ENCODE peak calls at places on chromosomes 6 and 20, in ten cellular contexts. One of them, this sample, is unnamed.

GRCh38 chr6:7846971-7847818 is 63.4 kb downstream of the TXNDC5 start:
- DNase-seq in psoas muscle: no peak
- DNase-seq in epithelial cell of proximal tubule: no peak
- DNase-seq in neural crest cell: no peak
- DNase-seq in omental fat pad: no peak
- DNase-seq in RWPE1: no peak
- DNase-seq in glutamatergic neuron: no peak
- DNase-seq in endothelial cell of umbilical vein: peak; percentile 74
- DNase-seq in fibroblast of lung: peak; percentile 50
- DNase-seq in fibroblast of mammary gland: peak; percentile 69
- DNase-seq in this sample: no peak

GRCh38 chr6:163667372-163668060 is 253.0 kb downstream of the QKI start:
- DNase-seq in psoas muscle: no peak
- DNase-seq in RWPE1: no peak
- DNase-seq in neural crest cell: no peak
- DNase-seq in fibroblast of mammary gland: peak; percentile 72
- DNase-seq in fibroblast of lung: peak; percentile 50
- DNase-seq in epithelial cell of proximal tubule: no peak
- DNase-seq in omental fat pad: no peak
- DNase-seq in endothelial cell of umbilical vein: no peak
- DNase-seq in glutamatergic neuron: no peak
- DNase-seq in this sample: no peak

GRCh38 chr20:37335642-37336368 is 10.1 kb upstream of the SRC start:
- DNase-seq in RWPE1: no peak
- DNase-seq in glutamatergic neuron: no peak
- DNase-seq in endothelial cell of umbilical vein: no peak
- DNase-seq in epithelial cell of proximal tubule: no peak
- DNase-seq in omental fat pad: no peak
- DNase-seq in fibroblast of lung: peak; percentile 15
- DNase-seq in neural crest cell: no peak
- DNase-seq in fibroblast of mammary gland: peak; percentile 39
- DNase-seq in psoas muscle: no peak
- DNase-seq in this sample: no peak

GRCh38 chr6:18100296-18100695 is 22.2 kb downstream of the NHLRC1 start:
- DNase-seq in fibroblast of mammary gland: no peak
- DNase-seq in psoas muscle: no peak
- DNase-seq in fibroblast of lung: no peak
- DNase-seq in omental fat pad: no peak
- DNase-seq in epithelial cell of proximal tubule: no peak
- DNase-seq in neural crest cell: no peak
- DNase-seq in RWPE1: no peak
- DNase-seq in endothelial cell of umbilical vein: no peak
- DNase-seq in glutamatergic neuron: no peak
- DNase-seq in this sample: no peak

GRCh38 chr6:75376347-75377024 is 91.9 kb upstream of the TMEM30A start:
- DNase-seq in glutamatergic neuron: no peak
- DNase-seq in fibroblast of mammary gland: peak; percentile 11
- DNase-seq in neural crest cell: no peak
- DNase-seq in omental fat pad: no peak
- DNase-seq in psoas muscle: no peak
- DNase-seq in RWPE1: peak; percentile 11
- DNase-seq in fibroblast of lung: peak; percentile 53
- DNase-seq in epithelial cell of proximal tubule: no peak
- DNase-seq in endothelial cell of umbilical vein: peak; percentile 61
- DNase-seq in this sample: no peak

GRCh38 chr6:170083236-170084051 is 207.4 kb downstream of the DLL1 start:
- DNase-seq in endothelial cell of umbilical vein: no peak
- DNase-seq in fibroblast of lung: no peak
- DNase-seq in omental fat pad: peak; percentile 18
- DNase-seq in psoas muscle: no peak
- DNase-seq in RWPE1: no peak
- DNase-seq in fibroblast of mammary gland: no peak
- DNase-seq in glutamatergic neuron: no peak
- DNase-seq in neural crest cell: no peak
- DNase-seq in epithelial cell of proximal tubule: no peak
- DNase-seq in this sample: peak; percentile 14

GRCh38 chr6:63640062-63640461 is 4.5 kb downstream of the PHF3 start:
- DNase-seq in psoas muscle: no peak
- DNase-seq in endothelial cell of umbilical vein: no peak
- DNase-seq in glutamatergic neuron: no peak
- DNase-seq in omental fat pad: no peak
- DNase-seq in fibroblast of mammary gland: peak; percentile 91
- DNase-seq in fibroblast of lung: peak; percentile 76
- DNase-seq in RWPE1: peak; percentile 12
- DNase-seq in epithelial cell of proximal tubule: peak; percentile 76
- DNase-seq in neural crest cell: no peak
- DNase-seq in this sample: no peak

GRCh38 chr6:107941627-107942026 is 16.4 kb downstream of the SEC63 start:
- DNase-seq in RWPE1: no peak
- DNase-seq in endothelial cell of umbilical vein: no peak
- DNase-seq in psoas muscle: no peak
- DNase-seq in neural crest cell: no peak
- DNase-seq in glutamatergic neuron: no peak
- DNase-seq in omental fat pad: no peak
- DNase-seq in fibroblast of mammary gland: no peak
- DNase-seq in epithelial cell of proximal tubule: no peak
- DNase-seq in fibroblast of lung: no peak
- DNase-seq in this sample: no peak

DNA sequence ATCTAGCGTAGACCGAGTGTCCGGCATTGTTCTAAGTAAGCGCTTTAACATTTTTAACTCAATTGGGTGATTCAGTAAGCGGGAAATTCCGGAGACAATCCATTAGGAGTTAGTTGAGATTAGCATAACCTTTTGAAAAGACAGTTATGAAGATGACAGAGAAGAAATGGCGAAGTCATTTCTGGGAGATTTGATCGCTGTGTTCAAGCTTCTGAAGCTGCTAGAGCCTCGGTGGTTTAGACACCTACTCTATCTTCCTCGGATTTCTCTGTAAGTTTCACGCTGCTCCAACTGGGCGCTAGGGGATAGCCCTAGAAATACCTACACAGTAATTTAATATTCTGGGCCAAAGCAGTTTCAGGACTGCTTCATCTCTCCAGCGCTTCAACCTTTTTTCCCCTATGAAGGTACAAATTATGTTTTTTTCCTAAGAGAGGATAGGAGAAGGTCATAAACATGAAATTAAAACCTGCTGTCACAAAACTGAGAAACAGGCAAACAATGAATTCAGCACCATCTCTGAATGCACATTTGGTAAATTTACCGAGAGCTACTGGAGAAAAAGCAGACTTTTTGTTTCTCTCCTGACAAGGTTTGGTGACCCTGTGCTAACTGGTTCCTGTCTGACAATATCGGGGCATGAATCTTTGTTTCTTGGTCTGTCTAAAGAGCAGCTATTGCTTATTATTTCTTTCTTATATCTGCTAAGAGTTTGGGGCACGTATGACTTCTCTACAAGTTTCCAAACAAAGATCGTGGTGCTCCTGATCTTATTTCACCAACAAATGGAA is 22.4 kb downstream of the ZNF311 start:
- DNase-seq in RWPE1: peak; percentile 53
- DNase-seq in fibroblast of lung: peak; percentile 68
- DNase-seq in neural crest cell: no peak
- DNase-seq in glutamatergic neuron: no peak
- DNase-seq in psoas muscle: no peak
- DNase-seq in fibroblast of mammary gland: peak; percentile 73
- DNase-seq in omental fat pad: no peak
- DNase-seq in endothelial cell of umbilical vein: no peak
- DNase-seq in epithelial cell of proximal tubule: peak; percentile 61
- DNase-seq in this sample: no peak
- TF ChIP-seq CTCF in RWPE1: peak; percentile 20
- TF ChIP-seq CTCF in fibroblast of lung: peak; percentile 14
- TF ChIP-seq CTCF in neural crest cell: peak; percentile 42
- TF ChIP-seq CTCF in glutamatergic neuron: no peak
- TF ChIP-seq CTCF in psoas muscle: no peak
- TF ChIP-seq CTCF in fibroblast of mammary gland: peak; percentile 29
- TF ChIP-seq CTCF in omental fat pad: no peak
- TF ChIP-seq CTCF in endothelial cell of umbilical vein: peak; percentile 17
- TF ChIP-seq CTCF in epithelial cell of proximal tubule: peak; percentile 22
- TF ChIP-seq CTCF in this sample: no peak

GRCh38 chr20:25310268-25310920 is 62.5 kb downstream of the PYGB start:
- DNase-seq in fibroblast of mammary gland: peak; percentile 97
- DNase-seq in psoas muscle: no peak
- DNase-seq in fibroblast of lung: peak; percentile 90
- DNase-seq in RWPE1: peak; percentile 88
- DNase-seq in epithelial cell of proximal tubule: peak; percentile 84
- DNase-seq in omental fat pad: no peak
- DNase-seq in neural crest cell: no peak
- DNase-seq in endothelial cell of umbilical vein: peak; percentile 68
- DNase-seq in glutamatergic neuron: peak; percentile 63
- DNase-seq in this sample: no peak
- TF ChIP-seq CTCF in fibroblast of mammary gland: peak; percentile 93
- TF ChIP-seq CTCF in psoas muscle: peak; percentile 20
- TF ChIP-seq CTCF in fibroblast of lung: peak; percentile 90
- TF ChIP-seq CTCF in RWPE1: peak; percentile 87
- TF ChIP-seq CTCF in epithelial cell of proximal tubule: peak; percentile 87
- TF ChIP-seq CTCF in omental fat pad: no peak
- TF ChIP-seq CTCF in neural crest cell: peak; percentile 54
- TF ChIP-seq CTCF in endothelial cell of umbilical vein: peak; percentile 44
- TF ChIP-seq CTCF in glutamatergic neuron: peak; percentile 24
- TF ChIP-seq CTCF in this sample: no peak

GRCh38 chr6:39303425-39304153 is 10.6 kb downstream of the KCNK17 start:
- DNase-seq in neural crest cell: no peak
- DNase-seq in glutamatergic neuron: no peak
- DNase-seq in omental fat pad: no peak
- DNase-seq in endothelial cell of umbilical vein: no peak
- DNase-seq in RWPE1: no peak
- DNase-seq in epithelial cell of proximal tubule: no peak
- DNase-seq in psoas muscle: no peak
- DNase-seq in fibroblast of mammary gland: no peak
- DNase-seq in fibroblast of lung: no peak
- DNase-seq in this sample: no peak

GRCh38 chr6:39300739-39301138 is 13.5 kb downstream of the KCNK17 start:
- DNase-seq in RWPE1: no peak
- DNase-seq in omental fat pad: no peak
- DNase-seq in fibroblast of mammary gland: no peak
- DNase-seq in neural crest cell: no peak
- DNase-seq in psoas muscle: no peak
- DNase-seq in glutamatergic neuron: no peak
- DNase-seq in fibroblast of lung: no peak
- DNase-seq in epithelial cell of proximal tubule: no peak
- DNase-seq in endothelial cell of umbilical vein: no peak
- DNase-seq in this sample: no peak

GRCh38 chr6:39302669-39303424 is 11.4 kb downstream of the KCNK17 start:
- DNase-seq in RWPE1: peak; percentile 85
- DNase-seq in psoas muscle: peak; percentile 81
- DNase-seq in epithelial cell of proximal tubule: no peak
- DNase-seq in glutamatergic neuron: peak; percentile 91
- DNase-seq in neural crest cell: peak; percentile 93
- DNase-seq in endothelial cell of umbilical vein: peak; percentile 63
- DNase-seq in fibroblast of mammary gland: peak; percentile 56
- DNase-seq in fibroblast of lung: peak; percentile 40
- DNase-seq in omental fat pad: peak; percentile 89
- DNase-seq in this sample: peak; percentile 87

GRCh38 chr6:39302011-39302410 is 12.2 kb downstream of the KCNK17 start:
- DNase-seq in fibroblast of lung: no peak
- DNase-seq in psoas muscle: no peak
- DNase-seq in omental fat pad: no peak
- DNase-seq in glutamatergic neuron: no peak
- DNase-seq in endothelial cell of umbilical vein: no peak
- DNase-seq in RWPE1: no peak
- DNase-seq in fibroblast of mammary gland: no peak
- DNase-seq in epithelial cell of proximal tubule: no peak
- DNase-seq in neural crest cell: no peak
- DNase-seq in this sample: no peak

GRCh38 chr6:39301606-39302005 is 12.6 kb downstream of the KCNK17 start:
- DNase-seq in glutamatergic neuron: peak; percentile 52
- DNase-seq in epithelial cell of proximal tubule: no peak
- DNase-seq in fibroblast of lung: no peak
- DNase-seq in omental fat pad: no peak
- DNase-seq in psoas muscle: no peak
- DNase-seq in neural crest cell: peak; percentile 6
- DNase-seq in fibroblast of mammary gland: no peak
- DNase-seq in endothelial cell of umbilical vein: no peak
- DNase-seq in RWPE1: no peak
- DNase-seq in this sample: no peak
- TF ChIP-seq CTCF in glutamatergic neuron: peak; percentile 46
- TF ChIP-seq CTCF in epithelial cell of proximal tubule: peak; percentile 38
- TF ChIP-seq CTCF in fibroblast of lung: peak; percentile 7
- TF ChIP-seq CTCF in omental fat pad: no peak
- TF ChIP-seq CTCF in psoas muscle: peak; percentile 27
- TF ChIP-seq CTCF in neural crest cell: peak; percentile 42
- TF ChIP-seq CTCF in fibroblast of mammary gland: peak; percentile 26
- TF ChIP-seq CTCF in endothelial cell of umbilical vein: peak; percentile 32
- TF ChIP-seq CTCF in RWPE1: no peak
- TF ChIP-seq CTCF in this sample: no peak

GRCh38 chr6:4250645-4251044 is 115.3 kb upstream of the ECI2 start:
- DNase-seq in glutamatergic neuron: no peak
- DNase-seq in omental fat pad: no peak
- DNase-seq in psoas muscle: no peak
- DNase-seq in fibroblast of lung: no peak
- DNase-seq in RWPE1: no peak
- DNase-seq in neural crest cell: no peak
- DNase-seq in endothelial cell of umbilical vein: peak; percentile 79
- DNase-seq in epithelial cell of proximal tubule: no peak
- DNase-seq in fibroblast of mammary gland: no peak
- DNase-seq in this sample: no peak

GRCh38 chr6:4258733-4259132 is 123.4 kb upstream of the ECI2 start:
- DNase-seq in RWPE1: no peak
- DNase-seq in neural crest cell: no peak
- DNase-seq in epithelial cell of proximal tubule: no peak
- DNase-seq in fibroblast of lung: no peak
- DNase-seq in endothelial cell of umbilical vein: no peak
- DNase-seq in fibroblast of mammary gland: no peak
- DNase-seq in glutamatergic neuron: no peak
- DNase-seq in omental fat pad: no peak
- DNase-seq in psoas muscle: no peak
- DNase-seq in this sample: no peak

GRCh38 chr6:4256969-4257368 is 121.6 kb upstream of the ECI2 start:
- DNase-seq in omental fat pad: no peak
- DNase-seq in neural crest cell: no peak
- DNase-seq in fibroblast of lung: peak; percentile 70
- DNase-seq in epithelial cell of proximal tubule: no peak
- DNase-seq in endothelial cell of umbilical vein: peak; percentile 47
- DNase-seq in fibroblast of mammary gland: no peak
- DNase-seq in glutamatergic neuron: no peak
- DNase-seq in RWPE1: no peak
- DNase-seq in psoas muscle: no peak
- DNase-seq in this sample: no peak

GRCh38 chr6:4259391-4259790 is 124.0 kb upstream of the ECI2 start:
- DNase-seq in epithelial cell of proximal tubule: no peak
- DNase-seq in fibroblast of mammary gland: no peak
- DNase-seq in endothelial cell of umbilical vein: no peak
- DNase-seq in neural crest cell: no peak
- DNase-seq in glutamatergic neuron: no peak
- DNase-seq in RWPE1: no peak
- DNase-seq in psoas muscle: no peak
- DNase-seq in fibroblast of lung: no peak
- DNase-seq in omental fat pad: no peak
- DNase-seq in this sample: no peak

DNA sequence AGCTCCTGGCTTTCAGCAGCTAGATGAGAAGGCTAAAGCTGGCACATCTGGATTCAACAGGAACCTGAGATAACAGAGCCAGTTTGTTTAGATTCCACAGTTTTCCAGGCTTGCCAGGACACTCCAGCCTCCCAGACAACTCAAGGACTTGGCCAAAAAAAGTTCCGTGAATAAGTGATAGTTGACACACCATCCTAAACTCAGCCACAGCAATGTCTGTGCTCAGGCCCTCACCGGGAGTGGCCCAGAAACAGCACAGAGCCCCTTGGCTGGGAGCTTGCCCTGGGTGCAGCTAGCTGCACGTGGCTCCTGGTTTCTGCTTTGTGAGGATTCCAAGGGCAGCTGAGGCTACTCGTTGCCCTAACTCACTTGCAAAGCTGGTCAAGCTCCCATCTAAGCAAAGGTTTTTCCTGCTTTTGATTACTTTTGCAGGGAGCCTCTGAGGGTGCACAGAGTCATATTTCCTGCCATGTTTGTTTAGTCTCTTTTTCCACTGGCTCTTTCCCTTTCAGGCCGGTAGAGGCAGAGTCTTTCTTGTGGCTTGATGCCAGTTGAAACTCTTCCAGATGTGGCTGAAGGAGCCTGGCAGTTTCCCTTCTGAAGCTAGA is 118.3 kb upstream of the ECI2 start:
- DNase-seq in omental fat pad: no peak
- DNase-seq in neural crest cell: no peak
- DNase-seq in RWPE1: peak; percentile 65
- DNase-seq in endothelial cell of umbilical vein: peak; percentile 96
- DNase-seq in glutamatergic neuron: no peak
- DNase-seq in epithelial cell of proximal tubule: peak; percentile 3
- DNase-seq in fibroblast of mammary gland: peak; percentile 70
- DNase-seq in psoas muscle: peak; percentile 26
- DNase-seq in fibroblast of lung: peak; percentile 65
- DNase-seq in this sample: no peak
- TF ChIP-seq CTCF in omental fat pad: no peak
- TF ChIP-seq CTCF in neural crest cell: no peak
- TF ChIP-seq CTCF in RWPE1: peak; percentile 27
- TF ChIP-seq CTCF in endothelial cell of umbilical vein: peak; percentile 72
- TF ChIP-seq CTCF in glutamatergic neuron: no peak
- TF ChIP-seq CTCF in epithelial cell of proximal tubule: peak; percentile 70
- TF ChIP-seq CTCF in fibroblast of mammary gland: peak; percentile 71
- TF ChIP-seq CTCF in psoas muscle: peak; percentile 36
- TF ChIP-seq CTCF in fibroblast of lung: peak; percentile 80
- TF ChIP-seq CTCF in this sample: no peak

This sample was measured in mesothelial cell of epicardium.